ENCODE peak calls at places on chromosomes 13 and 19, in six cellular contexts. Z is pancreas, G is mucosa of descending colon, K is thoracic aorta, V is tibial nerve, X is AG04450. D is an unnamed sample. For H3K9me3, the result is how much of the 10 kb centered on the place peaks cover.

GRCh38 chr19:49560358-49560900 is 19.9 kb downstream of the NOSIP start:
- DNase-seq in G (peak), Z (peak), V (peak), X (no peak), K (no peak), D (peak)

GRCh38 chr19:1447944-1448343 is 2.0 kb upstream of the APC2 start:
- DNase-seq in Z (peak), G (no peak), V (no peak), K (no peak), X (no peak), D (no peak)

GRCh38 chr13:83024955-83025594 is 857.2 kb downstream of the SLITRK1 start:
- DNase-seq in V (no peak), X (no peak), Z (peak), K (no peak), G (no peak), D (no peak)

GRCh38 chr13:47463002-47463401 is 538.1 kb downstream of the SUCLA2 start:
- DNase-seq in V (no peak), X (no peak), K (no peak), Z (no peak), G (no peak), D (no peak)

GRCh38 chr13:67283602-67284001 is 53.5 kb upstream of the PCDH9 start:
- DNase-seq in K (no peak), X (no peak), Z (no peak), V (no peak), G (no peak), D (no peak)

GRCh38 chr13:72104656-72105180 is 237.7 kb upstream of the DACH1 start:
- DNase-seq in Z (no peak), X (no peak), G (no peak), K (no peak), V (no peak), D (no peak)

GRCh38 chr13:45278096-45278645 is 62.8 kb downstream of the TPT1 start:
- DNase-seq in G (no peak), X (no peak), Z (no peak), V (no peak), K (no peak), D (no peak)

GRCh38 chr19:50994129-50994528 is 7.3 kb downstream of the KLK8 start:
- DNase-seq in Z (no peak), V (no peak), K (no peak), X (no peak), G (no peak), D (no peak)

GRCh38 chr13:70769771-70770326 is 661.6 kb upstream of the KLHL1 start:
- DNase-seq in Z (no peak), K (no peak), V (no peak), G (no peak), X (no peak), D (no peak)

DNA sequence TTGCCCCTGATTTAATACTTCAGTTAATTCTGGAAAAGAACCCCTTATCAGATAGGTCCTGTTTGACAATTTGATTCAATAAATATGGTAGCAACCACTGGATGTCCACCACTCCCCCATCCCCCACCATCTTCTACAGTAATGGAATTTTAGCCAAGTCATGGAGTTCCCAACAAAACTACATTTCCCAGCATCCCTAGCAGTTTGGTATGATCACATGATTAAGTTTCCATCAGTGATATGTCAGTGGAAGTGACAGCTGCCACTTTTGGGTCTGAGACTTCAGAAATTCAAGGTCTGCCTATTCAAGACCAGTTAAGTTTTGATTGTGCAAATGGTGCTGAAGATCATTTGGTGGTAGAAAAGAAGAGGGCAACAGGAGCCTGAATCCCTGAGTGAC is 85.5 kb downstream of the CACNA1A start:
- DNase-seq in K (no peak), V (no peak), Z (no peak), G (no peak), X (no peak), D (no peak)
- H3K9me3 ChIP-seq in K (under half), V (under half), Z (under half), G (under half), X (under half), D (under half)

DNA sequence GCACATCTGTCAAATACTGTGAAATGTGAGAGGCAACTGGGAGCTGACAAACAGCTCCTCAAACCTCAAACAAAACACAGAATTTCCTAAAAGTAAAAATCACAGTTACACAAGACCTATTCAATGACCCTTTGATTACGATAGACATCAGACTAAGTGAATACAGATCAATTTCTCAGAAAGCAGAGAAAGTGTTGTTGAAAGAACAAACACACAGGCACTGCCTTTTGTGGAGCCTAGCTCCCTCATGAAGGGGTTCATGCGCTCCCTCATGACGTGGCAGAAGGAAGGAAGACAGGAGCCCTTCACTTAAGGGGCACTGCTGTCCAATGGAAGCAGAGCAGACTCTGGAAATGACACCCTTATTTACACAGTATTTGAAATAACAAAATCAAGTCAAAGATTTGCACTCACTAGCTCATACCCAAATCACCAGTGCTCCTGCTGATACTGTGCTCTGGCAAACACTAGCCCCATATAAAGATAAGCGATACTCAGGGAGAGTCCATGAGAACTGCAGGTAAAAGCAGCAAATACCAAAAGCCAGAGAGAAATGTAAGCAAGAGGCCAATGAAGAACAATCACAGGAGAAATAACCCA is 144.9 kb downstream of the KLF12 start:
- DNase-seq in V (no peak), X (no peak), K (no peak), Z (no peak), G (no peak), D (no peak)
- H3K9me3 ChIP-seq in V (under half), X (under half), K (under half), Z (under half), G (under half), D (under half)

GRCh38 chr19:58429745-58430144 is 10.2 kb downstream of the ZNF132 start:
- DNase-seq in G (no peak), V (no peak), Z (no peak), X (no peak), K (no peak), D (no peak)
- H3K9me3 ChIP-seq in G (half or more), V (under half), Z (under half), X (half or more), K (half or more), D (under half)

GRCh38 chr19:9296336-9296735 is 13.3 kb downstream of the ZNF699 start:
- DNase-seq in G (no peak), X (no peak), V (no peak), K (no peak), Z (no peak), D (no peak)

GRCh38 chr19:9295411-9295849 is 14.2 kb downstream of the ZNF699 start:
- DNase-seq in K (no peak), G (no peak), Z (no peak), X (no peak), V (no peak), D (no peak)
- H3K9me3 ChIP-seq in K (half or more), G (half or more), Z (under half), X (under half), V (under half), D (half or more)

GRCh38 chr13:39777021-39777420 is 121.6 kb downstream of the COG6 start:
- DNase-seq in X (no peak), V (no peak), Z (no peak), G (no peak), K (no peak), D (no peak)

GRCh38 chr13:39776439-39776838 is 121.0 kb downstream of the COG6 start:
- DNase-seq in Z (no peak), K (no peak), V (no peak), G (no peak), X (peak), D (no peak)

GRCh38 chr13:39779337-39780270 is 124.1 kb downstream of the COG6 start:
- DNase-seq in G (no peak), V (peak), Z (no peak), X (no peak), K (no peak), D (no peak)

GRCh38 chr13:39773833-39774232 is 118.4 kb downstream of the COG6 start:
- DNase-seq in G (no peak), Z (no peak), V (no peak), X (no peak), K (no peak), D (no peak)

GRCh38 chr13:39777527-39778061 is 122.1 kb downstream of the COG6 start:
- DNase-seq in K (no peak), G (no peak), Z (no peak), X (peak), V (no peak), D (no peak)
- H3K9me3 ChIP-seq in K (under half), G (under half), Z (under half), X (under half), V (under half), D (under half)

DNA sequence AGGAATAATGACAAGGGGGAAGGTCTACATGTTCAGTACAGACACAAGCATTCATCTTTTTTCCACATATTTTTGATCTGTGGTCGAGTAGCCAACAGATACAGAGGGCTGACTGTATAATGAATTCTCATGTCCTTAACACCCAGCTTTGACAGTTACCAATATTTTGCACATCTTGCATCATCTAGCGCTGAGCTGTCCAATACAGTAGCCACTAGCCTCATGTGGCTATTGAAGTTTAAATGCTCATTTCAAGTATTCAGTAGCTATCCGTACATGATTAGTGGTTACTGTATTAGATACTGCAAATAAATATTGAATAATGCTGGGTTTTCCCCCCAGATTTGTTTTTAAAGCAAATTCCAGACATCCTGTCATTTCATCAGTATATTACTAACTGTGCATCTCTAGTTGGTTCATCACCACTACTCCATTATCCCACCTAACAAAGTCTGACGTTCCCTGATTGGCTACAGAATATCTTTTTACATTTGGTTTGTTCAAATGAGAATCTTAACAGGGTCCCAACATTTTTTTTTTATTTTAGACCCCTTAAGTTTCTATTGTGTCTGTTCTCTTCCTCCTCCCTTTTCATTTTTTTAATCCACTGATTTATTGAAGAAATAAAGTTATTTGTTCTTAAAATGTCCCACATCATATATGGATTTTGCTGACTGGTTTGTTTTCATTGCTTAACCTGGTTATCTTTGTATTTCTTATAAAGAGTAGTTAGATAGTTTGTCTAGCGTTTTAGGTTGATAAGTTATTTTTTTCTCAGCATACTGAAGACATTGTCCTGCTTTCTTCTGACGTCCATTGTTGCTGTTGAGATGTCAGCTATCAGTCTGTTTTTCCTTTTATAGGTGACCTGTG is 8.2 kb downstream of the ZNF177 start:
- DNase-seq in Z (no peak), G (no peak), K (no peak), X (no peak), V (no peak), D (no peak)
- H3K9me3 ChIP-seq in Z (under half), G (half or more), K (half or more), X (under half), V (under half), D (under half)

GRCh38 chr19:57111329-57111644 is 8.5 kb upstream of the USP29 start:
- DNase-seq in X (no peak), K (no peak), Z (no peak), V (no peak), G (no peak), D (no peak)
- H3K9me3 ChIP-seq in X (under half), K (under half), Z (under half), V (under half), G (half or more), D (under half)